ENCODE peak calls at places on chromosomes 4 and X, in seven cellular contexts. V, B, Z, Y, U, H and J are unnamed samples.

GRCh38 chrX:72470111-72470510 is 102.5 kb downstream of the HDAC8 start:
- DNase-seq in V (no peak), B (no peak), Z (peak; percentile 6), Y (no peak), U (no peak), H (no peak), J (no peak)

GRCh38 chr4:105236917-105237311 is 90.2 kb downstream of the TET2 start:
- DNase-seq in V (no peak), B (no peak), Z (no peak), Y (no peak), U (no peak), H (no peak), J (no peak)

GRCh38 chr4:6446538-6447451 is 25.6 kb downstream of the PPP2R2C start:
- DNase-seq in V (no peak), B (no peak), Z (no peak), Y (no peak), U (no peak), H (no peak), J (no peak)

GRCh38 chr4:683247-683897 is 5.6 kb downstream of the SLC49A3 start:
- DNase-seq in V (no peak), B (no peak), Z (no peak), Y (no peak), U (no peak), H (no peak), J (no peak)

GRCh38 chr4:8821151-8821950 is 50.3 kb downstream of the HMX1 start:
- DNase-seq in V (peak; percentile 4), B (peak; percentile 30), Z (peak; percentile 4), Y (no peak), U (no peak), H (no peak), J (peak; percentile 5)

GRCh38 chrX:42496239-42496638 is 281.7 kb downstream of the PPP1R2C start:
- DNase-seq in V (no peak), B (no peak), Z (no peak), Y (no peak), U (no peak), H (no peak), J (no peak)

GRCh38 chr4:159358226-159358625 is 255.3 kb downstream of the RAPGEF2 start:
- DNase-seq in V (no peak), B (no peak), Z (no peak), Y (no peak), U (no peak), H (no peak), J (no peak)

GRCh38 chrX:120365320-120365719 is 3.4 kb downstream of the ATP1B4 start:
- DNase-seq in V (peak; percentile 24), B (peak; percentile 81), Z (peak; percentile 40), Y (peak; percentile 2), U (no peak), H (peak; percentile 6), J (peak; percentile 12)

GRCh38 chrX:24466025-24466424 is 939 bp downstream of the PDK3 start:
- DNase-seq in V (no peak), B (no peak), Z (no peak), Y (no peak), U (no peak), H (no peak), J (no peak)

DNA sequence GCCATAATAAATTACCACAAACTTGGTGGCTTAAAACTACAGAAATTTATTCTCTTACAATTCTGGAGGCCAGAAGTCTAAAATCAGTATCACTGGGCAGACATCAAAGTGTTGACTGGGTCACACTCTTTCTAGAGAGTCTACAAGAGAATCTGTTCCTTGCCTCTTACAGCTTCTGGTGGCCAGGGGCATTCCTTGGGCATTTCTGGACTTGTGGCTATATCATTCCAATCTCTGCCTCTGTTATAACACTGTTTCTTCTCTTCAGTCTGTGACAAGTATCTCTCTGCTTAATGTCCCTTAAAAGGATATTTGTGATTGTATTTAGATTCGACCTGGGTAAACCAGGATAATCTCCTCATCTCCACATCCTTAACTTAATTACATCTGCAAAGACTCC is 207.3 kb upstream of the DCAF8L1 start:
- DNase-seq in V (no peak), B (no peak), Z (no peak), Y (no peak), U (no peak), H (no peak), J (no peak)
- TF ChIP-seq TAF1 in V (no peak), B (no peak), Z (no peak), Y (no peak), U (no peak), H (no peak), J (no peak)

GRCh38 chrX:136861877-136862276 is 18.6 kb downstream of the RBMX start:
- DNase-seq in V (no peak), B (no peak), Z (no peak), Y (no peak), U (no peak), H (no peak), J (no peak)
- TF ChIP-seq POLR2AphosphoS5 in V (no peak), B (no peak), Z (no peak), Y (no peak), U (no peak), H (no peak), J (no peak)

GRCh38 chr4:46949822-46950221 is 40.8 kb upstream of the COX7B2 start:
- DNase-seq in V (no peak), B (no peak), Z (no peak), Y (no peak), U (no peak), H (no peak), J (no peak)
- TF ChIP-seq TAF1 in V (no peak), B (no peak), Z (no peak), Y (no peak), U (no peak), H (no peak), J (no peak)

GRCh38 chrX:386768-387575 is at the start of gene PPP2R3B:
- DNase-seq in V (peak; percentile 100), B (peak; percentile 98), Z (peak; percentile 99), Y (peak; percentile 99), U (peak; percentile 95), H (peak; percentile 93), J (peak; percentile 99)

GRCh38 chrX:387729-388128 is 1.0 kb upstream of the PPP2R3B start:
- DNase-seq in V (no peak), B (no peak), Z (no peak), Y (no peak), U (no peak), H (no peak), J (no peak)

GRCh38 chrX:386239-386767 is 404 bp downstream of the PPP2R3B start:
- DNase-seq in V (no peak), B (no peak), Z (no peak), Y (no peak), U (no peak), H (no peak), J (no peak)

GRCh38 chrX:389021-389441 is 2.3 kb upstream of the PPP2R3B start:
- DNase-seq in V (no peak), B (no peak), Z (no peak), Y (no peak), U (no peak), H (peak; percentile 55), J (no peak)

DNA sequence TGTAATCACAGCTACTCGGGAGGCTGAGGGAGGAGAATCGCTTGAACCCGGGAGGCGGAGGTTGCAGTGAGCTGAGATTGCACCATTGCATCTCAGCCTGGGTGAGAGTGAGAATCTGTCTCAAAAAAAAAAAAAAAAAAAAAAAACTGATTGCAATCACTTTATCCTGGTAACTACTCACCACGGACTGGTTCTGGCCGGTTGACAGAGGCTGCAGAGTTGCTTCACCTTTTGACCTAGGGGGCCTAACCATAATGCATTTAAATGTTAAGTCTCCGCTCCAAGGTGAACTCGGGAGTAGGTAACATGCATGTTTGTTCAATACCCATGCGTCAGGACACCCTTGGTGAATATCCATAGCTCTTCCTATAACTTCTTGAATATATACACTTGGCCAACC is 1.8 kb downstream of the PPP2R3B start:
- DNase-seq in V (no peak), B (no peak), Z (no peak), Y (no peak), U (no peak), H (no peak), J (no peak)
- TF ChIP-seq POLR2AphosphoS5 in V (no peak), B (no peak), Z (no peak), Y (no peak), U (no peak), H (no peak), J (no peak)

DNA sequence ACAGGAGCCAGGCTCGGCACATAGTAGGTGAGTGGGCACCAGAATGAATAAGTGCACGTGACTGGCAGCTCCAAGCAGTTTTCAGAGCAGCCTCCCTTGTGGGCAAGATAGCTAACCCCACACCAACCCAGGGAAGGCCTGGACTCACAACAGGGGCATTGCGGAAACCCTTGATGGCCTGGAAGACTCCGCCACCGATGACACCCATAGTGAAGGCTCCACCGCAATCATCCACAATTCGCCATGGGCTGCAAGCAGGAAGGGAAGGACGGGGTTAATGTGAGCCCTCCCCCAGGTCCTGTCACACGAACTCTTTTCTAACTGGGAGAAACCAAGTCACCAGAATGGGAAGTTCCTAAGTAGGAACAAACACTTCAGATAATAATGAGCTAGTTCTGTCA is 957 bp downstream of the TIMM17B start:
- DNase-seq in V (no peak), B (no peak), Z (no peak), Y (no peak), U (no peak), H (no peak), J (no peak)
- TF ChIP-seq TAF1 in V (no peak), B (no peak), Z (no peak), Y (no peak), U (no peak), H (no peak), J (no peak)